ENCODE peak calls at places on chromosomes 12 and 14, in four cellular contexts. F is GM23248, Z is neural progenitor cell, G is neuronal stem cell. N is an unnamed sample.
A peak's percentile ranks its signal among the peaks of the same experiment; 100 is the strongest.

GRCh38 chr14:99330316-99331240 is 58.6 kb upstream of the BCL11B start:
- DNase-seq in F (no peak), Z (no peak), G (no peak), N (peak; percentile 29)

GRCh38 chr12:97960741-97961608 is 498.4 kb downstream of the RMST start:
- DNase-seq in F (no peak), Z (peak; percentile 70), G (peak; percentile 36), N (peak; percentile 89)

GRCh38 chr12:48786591-48787544 is 2.0 kb downstream of the ADCY6 start:
- DNase-seq in F (no peak), Z (no peak), G (no peak), N (no peak)

GRCh38 chr14:54322241-54322640 is 74.6 kb upstream of the CDKN3 start:
- DNase-seq in F (no peak), Z (no peak), G (no peak), N (no peak)

GRCh38 chr12:63863658-63864455 is 19.4 kb downstream of the SRGAP1 start:
- DNase-seq in F (no peak), Z (no peak), G (no peak), N (no peak)

GRCh38 chr12:64054156-64054555 is 167.9 kb downstream of the KICS2 start:
- DNase-seq in F (no peak), Z (no peak), G (no peak), N (no peak)

GRCh38 chr12:130301577-130301976 is 36.1 kb upstream of the PIWIL1 start:
- DNase-seq in F (no peak), Z (no peak), G (no peak), N (peak; percentile 44)

GRCh38 chr14:35385042-35385839 is 19.3 kb downstream of the NFKBIA start:
- DNase-seq in F (peak; percentile 94), Z (peak; percentile 25), G (no peak), N (peak; percentile 71)

GRCh38 chr12:4074129-4074528 is 199.4 kb upstream of the CCND2 start:
- DNase-seq in F (no peak), Z (no peak), G (no peak), N (no peak)

GRCh38 chr12:66160704-66161103 is 9.1 kb downstream of the TMBIM4 start:
- DNase-seq in F (no peak), Z (no peak), G (no peak), N (no peak)

GRCh38 chr12:52865090-52865944 is 16.5 kb upstream of the KRT78 start:
- DNase-seq in F (peak; percentile 80), Z (peak; percentile 87), G (peak; percentile 78), N (peak; percentile 98)

GRCh38 chr12:52862023-52862422 is 13.2 kb upstream of the KRT78 start:
- DNase-seq in F (no peak), Z (no peak), G (no peak), N (peak; percentile 52)

GRCh38 chr12:52857500-52857899 is 8.7 kb upstream of the KRT78 start:
- DNase-seq in F (no peak), Z (no peak), G (no peak), N (no peak)

GRCh38 chr12:52856787-52857186 is 8.0 kb upstream of the KRT78 start:
- DNase-seq in F (no peak), Z (no peak), G (no peak), N (no peak)

GRCh38 chr12:52860102-52860838 is 11.5 kb upstream of the KRT78 start:
- DNase-seq in F (peak; percentile 60), Z (no peak), G (no peak), N (peak; percentile 47)
- H3K27ac ChIP-seq in F (no peak overlapping the region), Z (no peak overlapping the region), G (no peak overlapping the region), N (no peak overlapping the region)

GRCh38 chr12:93676408-93677194 is 574 bp upstream of the CRADD start:
- DNase-seq in F (peak; percentile 4), Z (no peak), G (peak; percentile 8), N (no peak)
- H3K9ac ChIP-seq in F (peak overlapping the region; percentile 97), Z (no peak overlapping the region), G (no peak overlapping the region), N (peak overlapping the region; percentile 84)

GRCh38 chr14:23159516-23159915 is 23.9 kb downstream of the SLC7A8 start:
- DNase-seq in F (no peak), Z (no peak), G (no peak), N (no peak)
- H3K27ac ChIP-seq in F (no peak overlapping the region), Z (peak overlapping the region; percentile 21), G (no peak overlapping the region), N (no peak overlapping the region)

DNA sequence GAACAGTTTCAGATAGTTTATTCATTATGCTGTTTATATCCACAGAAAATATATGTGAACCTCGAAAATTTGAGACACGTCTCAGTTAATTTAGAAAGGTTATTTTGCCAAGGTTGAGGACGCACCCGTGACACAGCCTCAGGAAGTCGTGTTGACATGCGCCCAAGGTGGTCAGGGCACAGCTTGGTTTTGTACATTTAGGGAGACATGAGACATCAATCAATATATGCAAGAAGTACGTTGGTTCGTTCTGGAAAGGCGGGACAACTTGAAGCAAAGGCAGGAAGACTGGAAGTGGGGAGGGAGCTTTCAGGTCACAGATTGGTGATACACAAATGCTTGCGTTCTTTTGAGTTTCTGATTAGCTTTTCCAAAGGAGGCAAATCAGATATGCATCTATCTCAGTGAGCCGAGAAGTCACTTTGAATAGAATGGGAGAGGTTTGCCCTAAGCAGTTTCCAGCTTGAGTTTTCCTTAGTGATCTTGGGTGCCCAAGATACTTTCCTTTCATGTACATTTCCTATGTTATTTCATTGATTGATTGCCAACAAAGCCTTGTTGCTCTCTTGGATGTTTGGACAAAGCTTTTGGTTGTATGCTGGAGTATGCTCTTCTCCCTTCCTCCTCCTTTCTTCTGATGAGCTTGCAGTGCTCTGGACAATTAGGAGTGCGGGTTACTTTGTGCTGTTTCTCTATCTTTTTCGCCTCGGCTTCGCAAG is 3.2 kb downstream of the SNAPC1 start:
- DNase-seq in F (peak; percentile 4), Z (no peak), G (no peak), N (no peak)
- H3K9ac ChIP-seq in F (peak overlapping the region; percentile 90), Z (no peak overlapping the region), G (no peak overlapping the region), N (peak overlapping the region; percentile 7)

GRCh38 chr14:76697246-76697645 is 64.0 kb upstream of the VASH1 start:
- DNase-seq in F (no peak), Z (no peak), G (no peak), N (peak; percentile 27)
- H3K27ac ChIP-seq in F (no peak overlapping the region), Z (no peak overlapping the region), G (no peak overlapping the region), N (no peak overlapping the region)

GRCh38 chr14:95394297-95394891 is 74.7 kb upstream of the CLMN start:
- DNase-seq in F (no peak), Z (no peak), G (no peak), N (no peak)
- H3K9ac ChIP-seq in F (no peak overlapping the region), Z (no peak overlapping the region), G (no peak overlapping the region), N (no peak overlapping the region)

GRCh38 chr12:62714409-62715075 is 220.4 kb downstream of the PPM1H start:
- DNase-seq in F (no peak), Z (no peak), G (no peak), N (no peak)
- H3K27ac ChIP-seq in F (no peak overlapping the region), Z (peak overlapping the region; percentile 82), G (peak overlapping the region; percentile 91), N (peak overlapping the region; percentile 94)

DNA sequence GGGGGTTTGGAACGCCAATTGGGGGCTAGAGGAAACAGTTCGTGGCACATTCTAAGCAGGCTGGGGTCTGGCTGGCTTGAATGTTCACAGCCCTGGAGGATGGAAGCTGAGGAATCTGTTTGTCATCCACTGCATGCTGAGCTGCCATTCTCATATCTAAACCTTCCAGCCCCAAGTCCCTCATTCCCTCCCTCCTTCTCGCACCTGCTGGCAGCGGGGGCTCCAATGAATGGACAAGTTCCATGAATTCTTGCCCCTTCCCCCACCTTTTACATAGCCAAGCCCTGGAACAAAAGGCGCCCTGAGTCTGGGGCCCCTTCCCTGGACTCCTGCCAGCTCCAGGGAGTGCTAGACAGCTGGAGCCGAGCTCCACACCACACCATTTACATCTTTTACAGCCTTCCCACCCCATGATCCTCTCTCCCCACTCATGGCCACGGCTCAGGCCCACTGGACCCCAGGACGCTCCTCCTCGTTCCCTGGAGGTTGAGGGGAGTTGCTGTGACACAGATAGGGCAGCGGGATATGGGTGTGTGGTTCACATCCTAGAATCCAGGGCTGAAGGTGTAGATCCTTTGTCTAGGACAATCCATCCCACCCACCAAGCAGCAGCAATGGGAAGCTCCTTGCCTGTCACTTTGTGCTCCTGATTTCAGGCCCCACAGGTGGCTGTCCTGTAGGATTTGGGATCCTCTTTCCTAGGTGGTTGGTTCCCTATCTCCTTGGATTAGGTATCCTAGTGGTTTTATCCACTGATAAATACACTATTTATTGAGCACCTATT is 21.7 kb upstream of the VRTN start:
- DNase-seq in F (no peak), Z (peak; percentile 95), G (peak; percentile 80), N (peak; percentile 98)
- H3K9ac ChIP-seq in F (no peak overlapping the region), Z (peak overlapping the region; percentile 18), G (peak overlapping the region; percentile 40), N (peak overlapping the region; percentile 77)

GRCh38 chr12:121925361-121925725 is 7.0 kb downstream of the CFAP251 start:
- DNase-seq in F (peak; percentile 91), Z (no peak), G (no peak), N (peak; percentile 60)
- H3K27ac ChIP-seq in F (peak overlapping the region; percentile 99), Z (no peak overlapping the region), G (no peak overlapping the region), N (peak overlapping the region; percentile 65)